ENCODE peak calls at places on chromosomes 7 and 10, in five cellular contexts. H is M059J, Z is iris pigment epithelial cell, R is T-helper 2 cell, J is endothelial cell. L is an unnamed sample.

GRCh38 chr7:150368884-150369739 is 490 bp downstream of the REPIN1 start:
- DNase-seq in Z (peak; percentile 33), H (peak; percentile 76), J (peak; percentile 80), R (peak; percentile 53), L (no peak)

GRCh38 chr7:29146082-29146706 is at the start of gene CPVL:
- DNase-seq in Z (no peak), J (peak; percentile 41), R (no peak), H (peak; percentile 3), L (no peak)

GRCh38 chr7:132232394-132232793 is 343.9 kb downstream of the PLXNA4 start:
- DNase-seq in Z (no peak), J (no peak), R (no peak), H (no peak), L (no peak)

GRCh38 chr10:79129361-79129997 is 60.7 kb downstream of the ZMIZ1 start:
- DNase-seq in Z (peak; percentile 57), J (peak; percentile 50), H (peak; percentile 49), R (no peak), L (no peak)

GRCh38 chr10:71323407-71323806 is 4.3 kb downstream of the SLC29A3 start:
- DNase-seq in R (no peak), J (no peak), Z (peak; percentile 45), H (no peak), L (no peak)

GRCh38 chr10:9254353-9254752 is 1199.9 kb downstream of the GATA3 start:
- DNase-seq in J (no peak), H (peak; percentile 52), Z (peak; percentile 39), R (no peak), L (no peak)

GRCh38 chr7:93914581-93915066 is 6.9 kb upstream of the GNG11 start:
- DNase-seq in H (peak; percentile 90), Z (peak; percentile 82), R (no peak), J (no peak), L (no peak)

GRCh38 chr7:6015917-6016652 is 7.0 kb downstream of the AIMP2 start:
- DNase-seq in J (no peak), H (peak; percentile 10), R (no peak), Z (peak; percentile 93), L (no peak)

GRCh38 chr7:138208010-138208634 is 131.9 kb downstream of the AKR1D1 start:
- DNase-seq in J (no peak), H (no peak), R (no peak), Z (no peak), L (no peak)

GRCh38 chr7:126057979-126058378 is 1128.4 kb upstream of the POT1 start:
- DNase-seq in J (no peak), H (no peak), R (no peak), Z (no peak), L (no peak)

GRCh38 chr10:125633517-125633999 is 49.4 kb downstream of the TEX36 start:
- DNase-seq in Z (peak; percentile 7), R (no peak), H (peak; percentile 91), J (no peak), L (no peak)

GRCh38 chr7:76282344-76283253 is 19.9 kb upstream of the HSPB1 start:
- DNase-seq in J (peak; percentile 55), R (peak; percentile 10), H (no peak), Z (no peak), L (no peak)

GRCh38 chr10:110500515-110500905 is 2.8 kb downstream of the DUSP5 start:
- DNase-seq in R (no peak), Z (peak; percentile 70), H (peak; percentile 88), J (no peak), L (no peak)

GRCh38 chr10:44920252-44920651 is 9.1 kb downstream of the TMEM72 start:
- DNase-seq in H (no peak), R (no peak), Z (no peak), J (no peak), L (no peak)